ENCODE peak calls at places on chromosomes 3 and 15, in ten cellular contexts. H is vagina; Z is psoas muscle; X is astrocyte of the spinal cord; M is brain microvascular endothelial cell; L is Peyer's patch; J is fibroblast of lung; F is foreskin fibroblast; B is CD8-positive, alpha-beta T cell; U is colonic mucosa. G is an unnamed sample.
A peak's percentile ranks its signal among the peaks of the same experiment; 100 is the strongest.

GRCh38 chr3:21705769-21706168 is 45.2 kb downstream of the ZNF385D start:
- DNase-seq in H (no peak), Z (peak; percentile 62), X (peak; percentile 86), M (peak; percentile 46), L (no peak), J (peak; percentile 75), F (peak; percentile 95), B (no peak), U (no peak), G (peak; percentile 49)

GRCh38 chr3:185423178-185423577 is 60.2 kb downstream of the MAP3K13 start:
- DNase-seq in H (no peak), Z (no peak), X (no peak), M (peak; percentile 29), L (peak; percentile 62), J (peak; percentile 5), F (peak; percentile 26), B (no peak), U (peak; percentile 62), G (no peak)

GRCh38 chr3:184134746-184135148 is 411 bp upstream of the EIF2B5 start:
- DNase-seq in H (no peak), Z (no peak), X (no peak), M (no peak), L (no peak), J (peak; percentile 11), F (no peak), B (no peak), U (no peak), G (no peak)

GRCh38 chr3:55567121-55567520 is 80.0 kb upstream of the WNT5A start:
- DNase-seq in H (no peak), Z (no peak), X (no peak), M (no peak), L (no peak), J (no peak), F (no peak), B (no peak), U (no peak), G (no peak)

GRCh38 chr3:13017361-13018038 is 55.7 kb downstream of the IQSEC1 start:
- DNase-seq in H (no peak), Z (no peak), X (no peak), M (no peak), L (no peak), J (no peak), F (no peak), B (no peak), U (no peak), G (no peak)

GRCh38 chr3:159950156-159950898 is 38.3 kb upstream of the IL12A start:
- DNase-seq in H (no peak), Z (no peak), X (no peak), M (no peak), L (no peak), J (no peak), F (no peak), B (no peak), U (no peak), G (no peak)

GRCh38 chr3:12471228-12471627 is 13.1 kb upstream of the TSEN2 start:
- DNase-seq in H (no peak), Z (no peak), X (no peak), M (no peak), L (peak; percentile 55), J (no peak), F (no peak), B (no peak), U (peak; percentile 54), G (no peak)

GRCh38 chr15:34760909-34761308 is 6.1 kb upstream of the GJD2 start:
- DNase-seq in H (no peak), Z (no peak), X (no peak), M (no peak), L (no peak), J (no peak), F (no peak), B (no peak), U (no peak), G (no peak)

GRCh38 chr3:197807969-197808587 is 17.0 kb downstream of the LRCH3 start:
- DNase-seq in H (no peak), Z (no peak), X (peak; percentile 32), M (no peak), L (no peak), J (no peak), F (peak; percentile 52), B (no peak), U (no peak), G (no peak)

GRCh38 chr3:21017115-21017852 is 733.7 kb downstream of the ZNF385D start:
- DNase-seq in H (no peak), Z (no peak), X (no peak), M (no peak), L (no peak), J (no peak), F (no peak), B (no peak), U (no peak), G (no peak)

GRCh38 chr3:165754219-165755007 is 82.8 kb downstream of the BCHE start:
- DNase-seq in H (no peak), Z (no peak), X (no peak), M (no peak), L (no peak), J (no peak), F (no peak), B (no peak), U (no peak), G (no peak)

DNA sequence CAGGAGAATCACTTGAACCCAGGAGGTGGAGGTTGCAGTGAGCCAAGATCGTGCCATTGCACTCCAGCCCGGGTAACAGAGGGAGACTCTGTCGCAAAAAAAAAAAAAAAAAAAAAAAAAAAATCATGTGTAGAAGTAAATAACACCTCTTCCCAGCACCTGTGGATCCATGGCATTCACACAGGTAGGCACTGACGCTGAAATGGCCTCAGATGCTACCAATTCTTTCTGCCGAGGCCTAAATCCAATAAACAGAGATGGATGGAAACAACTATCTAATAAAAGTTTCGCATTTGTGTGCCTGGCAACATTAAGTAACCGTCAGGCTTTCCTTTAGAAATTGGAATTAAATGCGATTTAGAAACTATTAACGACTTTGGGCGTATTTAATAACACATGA is 10.3 kb upstream of the LRRC2 start:
- DNase-seq in H (no peak), Z (no peak), X (no peak), M (no peak), L (no peak), J (no peak), F (no peak), B (no peak), U (no peak), G (no peak)
- TF ChIP-seq CTCF in H (no peak), Z (no peak), X (no peak), M (no peak), L (no peak), J (no peak), F (no peak), B (no peak), U (no peak), G (no peak)

GRCh38 chr3:65028024-65028423 is 340.2 kb upstream of the ADAMTS9 start:
- DNase-seq in H (no peak), Z (no peak), X (no peak), M (no peak), L (no peak), J (no peak), F (no peak), B (no peak), U (no peak), G (no peak)

GRCh38 chr3:65020780-65021179 is 333.0 kb upstream of the ADAMTS9 start:
- DNase-seq in H (no peak), Z (no peak), X (no peak), M (no peak), L (no peak), J (no peak), F (no peak), B (no peak), U (no peak), G (no peak)

GRCh38 chr3:65026151-65026550 is 338.4 kb upstream of the ADAMTS9 start:
- DNase-seq in H (no peak), Z (no peak), X (no peak), M (no peak), L (no peak), J (no peak), F (no peak), B (no peak), U (no peak), G (no peak)

GRCh38 chr3:65027335-65027734 is 339.5 kb upstream of the ADAMTS9 start:
- DNase-seq in H (no peak), Z (no peak), X (no peak), M (no peak), L (no peak), J (no peak), F (no peak), B (no peak), U (no peak), G (no peak)

DNA sequence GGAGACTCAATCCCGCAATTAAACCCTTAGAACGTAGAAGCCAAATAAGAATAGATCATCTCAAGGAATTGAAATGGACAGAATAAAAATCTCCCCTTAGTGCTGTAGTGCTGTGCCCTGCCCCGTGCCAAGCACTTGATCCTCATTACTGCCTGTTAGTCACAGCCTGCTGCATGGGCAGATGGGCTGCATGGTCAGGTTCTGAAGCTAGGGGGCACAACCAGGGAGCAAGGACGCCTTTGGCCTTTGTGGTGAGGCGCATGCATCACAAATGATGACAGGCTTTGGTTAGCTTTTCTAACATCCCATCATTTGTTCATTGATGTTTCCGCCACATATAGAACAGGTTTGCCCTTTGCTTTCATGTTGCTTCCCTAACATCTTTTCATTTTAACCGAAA is 336.3 kb upstream of the ADAMTS9 start:
- DNase-seq in H (no peak), Z (no peak), X (no peak), M (no peak), L (no peak), J (no peak), F (no peak), B (no peak), U (no peak), G (no peak)
- TF ChIP-seq CTCF in H (no peak), Z (no peak), X (no peak), M (peak; percentile 13), L (no peak), J (no peak), F (no peak), B (no peak), U (no peak), G (no peak)

GRCh38 chr15:31442203-31443090 is 115.8 kb downstream of the KLF13 start:
- DNase-seq in H (no peak), Z (no peak), X (peak; percentile 84), M (peak; percentile 92), L (no peak), J (peak; percentile 89), F (peak; percentile 90), B (no peak), U (peak; percentile 52), G (peak; percentile 85)
- TF ChIP-seq CTCF in H (no peak), Z (no peak), X (peak; percentile 29), M (peak; percentile 73), L (no peak), J (peak; percentile 47), F (peak; percentile 45), B (peak; percentile 16), U (no peak), G (peak; percentile 48)

DNA sequence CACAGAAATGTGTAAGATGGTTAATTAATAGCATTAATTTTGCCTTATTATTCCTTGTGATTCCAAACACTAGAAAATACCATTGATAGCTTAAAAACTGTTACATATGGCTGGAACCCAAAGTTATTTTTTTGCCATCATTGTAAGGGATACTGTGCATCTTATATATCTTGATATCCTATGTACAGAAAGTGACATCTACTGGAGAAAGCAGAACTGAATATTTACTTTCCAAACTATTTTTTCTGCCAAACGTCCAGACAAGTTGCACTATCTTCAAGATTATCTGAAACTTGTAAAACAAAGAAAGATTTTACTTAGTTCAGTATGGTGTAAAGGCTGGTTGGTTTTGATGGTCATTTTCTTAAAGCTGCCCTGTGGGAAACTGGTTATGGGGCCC is 33.3 kb upstream of the MEIS2 start:
- DNase-seq in H (no peak), Z (no peak), X (peak; percentile 55), M (no peak), L (no peak), J (peak; percentile 61), F (peak; percentile 51), B (no peak), U (no peak), G (peak; percentile 1)
- TF ChIP-seq CTCF in H (no peak), Z (no peak), X (peak; percentile 32), M (no peak), L (peak; percentile 29), J (peak; percentile 40), F (peak; percentile 23), B (no peak), U (no peak), G (peak; percentile 17)